ENCODE peak calls at places on chromosomes 11 and 22, in seven cellular contexts. L is kidney tubule cell; S is occipital lobe; R is A549; I is heart left ventricle; Z is IMR-90; Q is stimulated activated CD8-positive, alpha-beta memory T cell treated with anti-CD3 and anti-CD28 coated beads, Interleukin-15, amount 100 ng/mL, for 48 hours. O is an unnamed sample.

GRCh38 chr11:65625628-65626342 is 10.2 kb downstream of the PCNX3 start:
- DNase-seq in Q (no peak), I (peak), R (peak), L (peak), S (no peak), Z (no peak), O (peak)

GRCh38 chr11:55357560-55358184 is 10.1 kb upstream of the OR4A15 start:
- DNase-seq in R (no peak), I (no peak), Z (no peak), Q (no peak), S (no peak), L (no peak), O (no peak)

GRCh38 chr22:28930357-28931007 is 47.1 kb downstream of the ZNRF3 start:
- DNase-seq in Z (peak), I (no peak), S (peak), R (no peak), L (peak), Q (no peak), O (peak)

GRCh38 chr22:25840162-25840561 is 98.2 kb downstream of the MYO18B start:
- DNase-seq in Z (no peak), I (no peak), R (no peak), L (peak), S (no peak), Q (no peak), O (no peak)

GRCh38 chr11:57288771-57289579 is 35.8 kb downstream of the TNKS1BP1 start:
- DNase-seq in R (no peak), L (peak), I (no peak), S (no peak), Q (no peak), Z (peak), O (peak)

GRCh38 chr22:31218565-31219262 is 6.6 kb downstream of the LIMK2 start:
- DNase-seq in Q (no peak), I (no peak), S (no peak), Z (no peak), L (no peak), R (no peak), O (no peak)

GRCh38 chr11:116326146-116326545 is 446.6 kb downstream of the BUD13 start:
- DNase-seq in R (no peak), Q (no peak), I (no peak), Z (no peak), S (no peak), L (no peak), O (no peak)

GRCh38 chr22:32544953-32545558 is 70.4 kb downstream of the FBXO7 start:
- DNase-seq in I (no peak), L (no peak), R (no peak), S (no peak), Q (no peak), Z (peak), O (no peak)

GRCh38 chr22:41821449-41822030 is 11.4 kb upstream of the SREBF2 start:
- DNase-seq in R (no peak), S (no peak), I (no peak), L (no peak), Z (no peak), Q (no peak), O (no peak)

GRCh38 chr11:126719740-126720139 is 280.8 kb downstream of the KIRREL3 start:
- DNase-seq in S (no peak), Q (no peak), I (no peak), Z (no peak), L (no peak), R (no peak), O (no peak)

GRCh38 chr11:95363710-95364109 is 132.7 kb upstream of the SESN3 start:
- DNase-seq in L (no peak), Q (no peak), Z (no peak), I (no peak), S (no peak), R (no peak), O (no peak)

O was measured in endothelial cell of umbilical vein.